ENCODE peak calls at places on chromosomes 5 and 9, in nine cellular contexts. P is activated T-cell treated with anti-CD3 and anti-CD28 coated beads, Interleukin-2, amount 50 U/mL, for 4 hours; T is K562; X is stimulated activated CD4-positive, alpha-beta T cell treated with anti-CD3 and anti-CD28 coated beads, Interleukin-12 subunit alpha, Interleukin-12 subunit beta, amount 100 ng/mL, for 4 hours; U is myocyte; S is brain pericyte; C is B cell; Q is gastrocnemius medialis; Y is activated CD4-positive, alpha-beta T cell treated with anti-CD3 and anti-CD28 coated beads, Interleukin-2, amount 50 U/mL, for 1 hour. N is an unnamed sample.

GRCh38 chr9:89432986-89433530 is 64.9 kb downstream of the SEMA4D start:
- DNase-seq in P (no peak), T (no peak), X (no peak), U (no peak), S (no peak), C (no peak), Q (no peak), Y (no peak), N (no peak)

GRCh38 chr5:73921746-73922145 is 295.8 kb downstream of the ARHGEF28 start:
- DNase-seq in P (no peak), T (no peak), X (no peak), U (no peak), S (no peak), C (no peak), Q (no peak), Y (no peak), N (no peak)

GRCh38 chr5:137921931-137922330 is 32.7 kb downstream of the PKD2L2 start:
- DNase-seq in P (no peak), T (no peak), X (no peak), U (peak), S (no peak), C (no peak), Q (no peak), Y (no peak), N (no peak)

GRCh38 chr5:125370486-125370885 is 624.0 kb upstream of the ZNF608 start:
- DNase-seq in P (no peak), T (no peak), X (no peak), U (peak), S (no peak), C (no peak), Q (no peak), Y (no peak), N (no peak)

GRCh38 chr5:157541452-157542118 is 34.0 kb downstream of the ADAM19 start:
- DNase-seq in P (no peak), T (no peak), X (no peak), U (no peak), S (no peak), C (no peak), Q (no peak), Y (peak), N (no peak)

GRCh38 chr5:168552146-168552545 is 23.0 kb downstream of the FBLL1 start:
- DNase-seq in P (no peak), T (no peak), X (no peak), U (peak), S (peak), C (no peak), Q (no peak), Y (no peak), N (no peak)

GRCh38 chr5:7015586-7016256 is 302.5 kb downstream of the TENT4A start:
- DNase-seq in P (no peak), T (no peak), X (no peak), U (no peak), S (no peak), C (no peak), Q (no peak), Y (no peak), N (no peak)

GRCh38 chr5:135887447-135887864 is 8.2 kb downstream of the IL9 start:
- DNase-seq in P (peak), T (peak), X (peak), U (peak), S (no peak), C (peak), Q (peak), Y (peak), N (peak)

GRCh38 chr9:82247318-82247717 is 258.7 kb downstream of the SPATA31D1 start:
- DNase-seq in P (no peak), T (no peak), X (no peak), U (no peak), S (no peak), C (peak), Q (peak), Y (no peak), N (no peak)

GRCh38 chr9:86207193-86207592 is 52.3 kb downstream of the C9orf153 start:
- DNase-seq in P (no peak), T (no peak), X (no peak), U (no peak), S (no peak), C (no peak), Q (no peak), Y (no peak), N (no peak)

GRCh38 chr5:160846642-160847041 is 5.4 kb downstream of the ATP10B start:
- DNase-seq in P (no peak), T (no peak), X (no peak), U (peak), S (no peak), C (no peak), Q (no peak), Y (no peak), N (no peak)

GRCh38 chr5:176877793-176878331 is 21.3 kb downstream of the HK3 start:
- DNase-seq in P (no peak), T (no peak), X (no peak), U (no peak), S (no peak), C (no peak), Q (no peak), Y (no peak), N (no peak)